ENCODE peak calls at places on chromosomes 11 and 22, in eight cellular contexts. P is effector memory CD4-positive, alpha-beta T cell; R is NCI-H187; J is SJSA1; H is RPMI7951; N is germinal center; L is SJCRH30; Z is mucosa of gallbladder. M is an unnamed sample.

GRCh38 chr11:130146797-130147196 is 12.8 kb upstream of the ST14 start:
- DNase-seq in P (no peak), R (no peak), J (no peak), H (no peak), N (peak), L (no peak), Z (peak), M (no peak)

GRCh38 chr11:77654770-77655434 is 17.3 kb upstream of the CLNS1A start:
- DNase-seq in P (no peak), R (no peak), J (no peak), H (no peak), N (no peak), L (peak), Z (no peak), M (no peak)

GRCh38 chr11:120577041-120577440 is 65.5 kb downstream of the GRIK4 start:
- DNase-seq in P (no peak), R (no peak), J (no peak), H (no peak), N (no peak), L (no peak), Z (no peak), M (no peak)

GRCh38 chr22:46128606-46129005 is 21.7 kb upstream of the PPARA start:
- DNase-seq in P (no peak), R (no peak), J (no peak), H (no peak), N (no peak), L (no peak), Z (no peak), M (no peak)

GRCh38 chr22:24435861-24436351 is 8.5 kb downstream of the ADORA2A start:
- DNase-seq in P (no peak), R (no peak), J (no peak), H (peak), N (no peak), L (peak), Z (no peak), M (no peak)

GRCh38 chr11:2089536-2090165 is 49.5 kb downstream of the IGF2 start:
- DNase-seq in P (no peak), R (no peak), J (peak), H (peak), N (peak), L (peak), Z (no peak), M (no peak)

GRCh38 chr11:93116641-93117577 is 80.9 kb downstream of the SLC36A4 start:
- DNase-seq in P (no peak), R (no peak), J (no peak), H (no peak), N (no peak), L (no peak), Z (no peak), M (no peak)

GRCh38 chr22:44335903-44336803 is 23.4 kb upstream of the SHISAL1 start:
- DNase-seq in P (no peak), R (no peak), J (no peak), H (no peak), N (no peak), L (no peak), Z (no peak), M (no peak)

GRCh38 chr22:17734197-17734596 is 40.1 kb downstream of the BID start:
- DNase-seq in P (no peak), R (no peak), J (no peak), H (peak), N (no peak), L (no peak), Z (no peak), M (no peak)

GRCh38 chr11:115324569-115325432 is 179.4 kb downstream of the CADM1 start:
- DNase-seq in P (no peak), R (peak), J (no peak), H (peak), N (peak), L (peak), Z (peak), M (no peak)

GRCh38 chr11:34755671-34756070 is 134.8 kb downstream of the EHF start:
- DNase-seq in P (no peak), R (no peak), J (no peak), H (peak), N (no peak), L (no peak), Z (no peak), M (no peak)

GRCh38 chr11:122375687-122376399 is 259.8 kb upstream of the BLID start:
- DNase-seq in P (no peak), R (no peak), J (no peak), H (peak), N (no peak), L (peak), Z (no peak), M (no peak)

GRCh38 chr11:110174645-110175310 is 81.6 kb downstream of the ZC3H12C start:
- DNase-seq in P (no peak), R (no peak), J (no peak), H (no peak), N (no peak), L (no peak), Z (no peak), M (no peak)

GRCh38 chr11:118882489-118882888 is 1.2 kb upstream of the CXCR5 start:
- DNase-seq in P (no peak), R (no peak), J (no peak), H (peak), N (no peak), L (no peak), Z (no peak), M (no peak)